ENCODE peak calls at places on chromosomes 4 and X, in four cellular contexts. D is fibroblast of mammary gland, W is fibroblast of the aortic adventitia, B is Peyer's patch. Z is an unnamed sample.

GRCh38 chr4:26856906-26857277 is 3.7 kb upstream of the STIM2 start:
- DNase-seq in D (no peak), B (no peak), W (no peak), Z (no peak)

GRCh38 chrX:138775501-138775900 is 64.0 kb upstream of the FGF13 start:
- DNase-seq in B (no peak), W (peak), D (peak), Z (no peak)

GRCh38 chr4:131450572-131451209 is 1698.4 kb upstream of the PCDH10 start:
- DNase-seq in D (no peak), W (no peak), B (no peak), Z (no peak)

GRCh38 chr4:16617416-16617815 is 281.0 kb downstream of the LDB2 start:
- DNase-seq in B (no peak), W (peak), D (peak), Z (no peak)

GRCh38 chr4:112082954-112083586 is 62.2 kb upstream of the FAM241A start:
- DNase-seq in B (peak), D (peak), W (peak), Z (no peak)

GRCh38 chrX:8841911-8842310 is 40.7 kb upstream of the FAM9A start:
- DNase-seq in W (no peak), D (no peak), B (no peak), Z (no peak)

GRCh38 chrX:18674417-18674787 is 2.5 kb upstream of the RS1 start:
- DNase-seq in B (peak), D (no peak), W (no peak), Z (no peak)

GRCh38 chr4:15547392-15547791 is 77.7 kb downstream of the CC2D2A start:
- DNase-seq in W (no peak), D (no peak), B (no peak), Z (no peak)

GRCh38 chr4:17232575-17233253 is 279.2 kb downstream of the QDPR start:
- DNase-seq in B (no peak), W (peak), D (peak), Z (no peak)

GRCh38 chr4:71211748-71212147 is 127.1 kb upstream of the SLC4A4 start:
- DNase-seq in D (peak), B (peak), W (peak), Z (no peak)

GRCh38 chr4:86967798-86968197 is 33.0 kb downstream of the AFF1 start:
- DNase-seq in D (peak), W (peak), B (no peak), Z (no peak)

GRCh38 chrX:71859637-71860036 is 51.0 kb upstream of the NHSL2 start:
- DNase-seq in B (no peak), D (peak), W (peak), Z (no peak)

GRCh38 chr4:16727218-16727617 is 171.2 kb downstream of the LDB2 start:
- DNase-seq in W (no peak), D (no peak), B (no peak), Z (no peak)

GRCh38 chr4:151276787-151277557 is at the start of gene PRSS48:
- DNase-seq in B (peak), D (peak), W (peak), Z (no peak)

GRCh38 chrX:130091976-130092522 is 18.2 kb downstream of the ELF4 start:
- DNase-seq in D (no peak), W (no peak), B (peak), Z (peak)

GRCh38 chrX:106619797-106620196 is 8.0 kb downstream of the RADX start:
- DNase-seq in D (peak), W (peak), B (no peak), Z (no peak)

GRCh38 chrX:49230500-49231232 is 2.5 kb downstream of the CACNA1F start:
- DNase-seq in D (peak), W (no peak), B (peak), Z (peak)

GRCh38 chrX:84175274-84175673 is 12.7 kb downstream of the RPS6KA6 start:
- DNase-seq in D (no peak), W (no peak), B (no peak), Z (no peak)

GRCh38 chrX:12974217-12974796 is 603 bp upstream of the TMSB4X start:
- DNase-seq in D (peak), W (peak), B (peak), Z (peak)

GRCh38 chr4:66820681-66821080 is 724.6 kb downstream of the CENPC start:
- DNase-seq in D (no peak), B (no peak), W (no peak), Z (no peak)

GRCh38 chr4:2257361-2258001 is 4.4 kb downstream of the MXD4 start:
- DNase-seq in B (peak), D (no peak), W (no peak), Z (peak)

GRCh38 chr4:61922766-61923165 is 722.6 kb downstream of the ADGRL3 start:
- DNase-seq in D (no peak), W (no peak), B (peak), Z (no peak)

GRCh38 chr4:76882630-76883029 is 15.3 kb downstream of the SOWAHB start:
- DNase-seq in B (no peak), D (no peak), W (no peak), Z (no peak)

GRCh38 chrX:16851421-16851820 is 18.7 kb downstream of the RBBP7 start:
- DNase-seq in W (no peak), B (no peak), D (peak), Z (no peak)

GRCh38 chr4:140806175-140806574 is 50.0 kb upstream of the TBC1D9 start:
- DNase-seq in D (no peak), B (no peak), W (no peak), Z (no peak)

GRCh38 chr4:70239497-70239896 is 2.9 kb upstream of the CSN3 start:
- DNase-seq in B (no peak), W (no peak), D (no peak), Z (no peak)

GRCh38 chrX:53324803-53325202 is 43.4 kb upstream of the IQSEC2 start:
- DNase-seq in B (no peak), W (no peak), D (no peak), Z (no peak)

GRCh38 chrX:3345281-3346081 is 971 bp downstream of the MXRA5 start:
- DNase-seq in D (peak), W (peak), B (peak), Z (no peak)

GRCh38 chr4:168923526-168924194 is 86.4 kb downstream of the CBR4 start:
- DNase-seq in B (peak), W (peak), D (peak), Z (no peak)

GRCh38 chrX:153353416-153353815 is 19.5 kb downstream of the ZNF275 start:
- DNase-seq in D (no peak), B (no peak), W (no peak), Z (no peak)

GRCh38 chr4:128868758-128869157 is 59.3 kb downstream of the JADE1 start:
- DNase-seq in W (no peak), B (no peak), D (peak), Z (no peak)

GRCh38 chr4:51884055-51884454 is 41.1 kb downstream of the DCUN1D4 start:
- DNase-seq in D (no peak), W (no peak), B (no peak), Z (no peak)

GRCh38 chrX:119503484-119503861 is 35.2 kb downstream of the SLC25A5 start:
- DNase-seq in W (peak), B (peak), D (peak), Z (no peak)

GRCh38 chr4:110631582-110632505 is 9.0 kb upstream of the PITX2 start:
- DNase-seq in W (peak), D (peak), B (peak), Z (no peak)

GRCh38 chr4:121370729-121371325 is 10.0 kb downstream of the QRFPR start:
- DNase-seq in W (peak), B (peak), D (peak), Z (no peak)

GRCh38 chr4:78292336-78292735 is 235.2 kb downstream of the FRAS1 start:
- DNase-seq in B (no peak), W (no peak), D (no peak), Z (no peak)

GRCh38 chrX:48942895-48943294 is 14.5 kb downstream of the OTUD5 start:
- DNase-seq in W (no peak), B (no peak), D (no peak), Z (no peak)

GRCh38 chrX:71111141-71111843 is at the start of gene IL2RG:
- DNase-seq in D (no peak), B (peak), W (no peak), Z (peak)

DNA sequence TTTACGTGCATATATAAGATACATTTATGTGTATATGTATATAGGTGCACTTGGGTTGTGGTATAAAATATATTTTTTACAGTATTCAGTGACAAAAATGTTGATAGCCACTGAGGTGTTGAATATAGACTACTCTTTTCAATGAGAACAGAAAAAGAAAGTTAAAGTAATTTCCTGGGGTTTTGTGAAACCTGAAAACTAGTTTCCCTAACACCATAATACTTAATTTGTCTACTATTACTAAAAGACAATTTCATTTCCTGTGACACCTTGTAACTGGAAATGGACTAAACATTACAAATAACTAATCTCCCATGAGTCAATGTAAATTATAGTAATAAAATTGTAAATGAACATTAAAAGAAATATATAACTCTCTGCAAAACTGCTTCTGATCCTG is 32.0 kb upstream of the MAP9 start:
- DNase-seq in D (no peak), B (no peak), W (no peak), Z (no peak)
- TF ChIP-seq CTCF in D (no peak), B (no peak), W (no peak), Z (no peak)

DNA sequence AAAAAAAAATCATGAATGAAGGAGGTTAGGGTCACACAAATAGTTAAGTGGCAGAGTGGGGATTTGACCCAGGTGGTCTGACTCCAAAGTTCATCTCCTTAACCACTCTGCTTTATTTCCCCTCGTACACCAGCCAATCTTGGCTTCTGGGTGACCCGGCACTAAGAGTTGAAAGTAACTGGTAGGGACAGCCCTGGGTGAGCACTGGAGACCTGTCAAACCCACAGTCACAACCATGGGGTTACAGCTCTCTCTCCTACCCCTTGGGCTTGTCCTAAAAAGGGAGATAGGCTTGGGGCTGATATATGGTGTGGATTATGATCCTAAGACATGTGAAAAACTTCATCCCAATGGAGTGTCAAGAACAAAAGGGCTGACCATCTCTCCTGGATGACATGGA is 12.5 kb downstream of the IGFBP7 start:
- DNase-seq in D (no peak), W (no peak), B (no peak), Z (no peak)
- TF ChIP-seq CTCF in D (no peak), W (no peak), B (no peak), Z (no peak)

GRCh38 chr4:182019148-182019652 is 224.0 kb upstream of the TENM3 start:
- DNase-seq in D (no peak), B (no peak), W (no peak), Z (no peak)

GRCh38 chr4:182018691-182019090 is 224.5 kb upstream of the TENM3 start:
- DNase-seq in B (no peak), D (no peak), W (no peak), Z (no peak)

GRCh38 chr4:182015893-182016292 is 227.3 kb upstream of the TENM3 start:
- DNase-seq in W (no peak), B (no peak), D (peak), Z (no peak)

GRCh38 chr4:182014989-182015388 is 228.2 kb upstream of the TENM3 start:
- DNase-seq in W (no peak), B (no peak), D (no peak), Z (no peak)

DNA sequence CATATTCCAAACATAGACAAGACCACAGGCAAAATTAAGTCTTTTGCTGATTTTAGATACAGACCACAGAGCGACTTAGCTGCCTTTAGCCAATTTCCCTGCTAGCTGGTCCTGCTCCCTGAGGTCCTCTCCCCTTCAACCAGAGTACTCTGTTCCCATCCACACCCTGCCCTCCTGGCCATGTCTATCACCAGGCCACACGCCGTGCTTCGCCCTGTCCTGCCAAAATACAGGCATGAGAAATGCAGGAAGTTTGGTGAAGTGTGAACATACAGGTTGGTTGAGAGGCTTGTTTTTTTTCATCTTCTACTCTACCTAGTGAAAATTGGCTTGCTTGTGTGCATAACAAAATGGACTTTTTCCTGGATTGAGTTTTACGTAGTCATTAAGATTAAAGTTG is 226.2 kb upstream of the TENM3 start:
- DNase-seq in B (no peak), D (no peak), W (no peak), Z (no peak)
- TF ChIP-seq CTCF in B (no peak), D (no peak), W (no peak), Z (no peak)

GRCh38 chr4:100372432-100372831 is 145.4 kb downstream of the EMCN start:
- DNase-seq in W (no peak), B (no peak), D (peak), Z (no peak)
- TF ChIP-seq CTCF in W (peak), B (no peak), D (peak), Z (no peak)

Z was measured in natural killer cell.